ENCODE peak calls at places on chromosomes 3 and 15, in six cellular contexts. One of them, this sample, is unnamed.

GRCh38 chr15:70646169-70646568 is 117.2 kb downstream of the UACA start:
- DNase-seq in A172: no peak
- DNase-seq in activated naive CD8-positive, alpha-beta T cell treated with anti-CD3 and anti-CD28 coated beads, Interleukin-2, amount 50 U/mL, for 24 hours: no peak
- DNase-seq in iris pigment epithelial cell: no peak
- DNase-seq in NCI-H1694: no peak
- DNase-seq in NCI-H1417: no peak
- DNase-seq in this sample: no peak

GRCh38 chr3:31532587-31533168 is at the start of gene STT3B:
- DNase-seq in A172: peak
- DNase-seq in activated naive CD8-positive, alpha-beta T cell treated with anti-CD3 and anti-CD28 coated beads, Interleukin-2, amount 50 U/mL, for 24 hours: peak
- DNase-seq in iris pigment epithelial cell: peak
- DNase-seq in NCI-H1694: peak
- DNase-seq in NCI-H1417: no peak
- DNase-seq in this sample: peak

GRCh38 chr3:127002195-127003174 is 19.6 kb downstream of the PLXNA1 start:
- DNase-seq in A172: peak
- DNase-seq in activated naive CD8-positive, alpha-beta T cell treated with anti-CD3 and anti-CD28 coated beads, Interleukin-2, amount 50 U/mL, for 24 hours: no peak
- DNase-seq in iris pigment epithelial cell: peak
- DNase-seq in NCI-H1694: no peak
- DNase-seq in NCI-H1417: no peak
- DNase-seq in this sample: no peak

GRCh38 chr3:61730058-61730457 is 168.7 kb downstream of the PTPRG start:
- DNase-seq in A172: no peak
- DNase-seq in activated naive CD8-positive, alpha-beta T cell treated with anti-CD3 and anti-CD28 coated beads, Interleukin-2, amount 50 U/mL, for 24 hours: no peak
- DNase-seq in iris pigment epithelial cell: no peak
- DNase-seq in NCI-H1694: no peak
- DNase-seq in NCI-H1417: no peak
- DNase-seq in this sample: peak

GRCh38 chr3:193716155-193716554 is 123.1 kb downstream of the OPA1 start:
- DNase-seq in A172: no peak
- DNase-seq in activated naive CD8-positive, alpha-beta T cell treated with anti-CD3 and anti-CD28 coated beads, Interleukin-2, amount 50 U/mL, for 24 hours: no peak
- DNase-seq in iris pigment epithelial cell: no peak
- DNase-seq in NCI-H1694: no peak
- DNase-seq in NCI-H1417: no peak
- DNase-seq in this sample: no peak

GRCh38 chr3:142976621-142977398 is 13.3 kb upstream of the PAQR9 start:
- DNase-seq in A172: peak
- DNase-seq in activated naive CD8-positive, alpha-beta T cell treated with anti-CD3 and anti-CD28 coated beads, Interleukin-2, amount 50 U/mL, for 24 hours: no peak
- DNase-seq in iris pigment epithelial cell: peak
- DNase-seq in NCI-H1694: no peak
- DNase-seq in NCI-H1417: no peak
- DNase-seq in this sample: peak

GRCh38 chr15:63630036-63630751 is 33.0 kb downstream of the FBXL22 start:
- DNase-seq in A172: no peak
- DNase-seq in activated naive CD8-positive, alpha-beta T cell treated with anti-CD3 and anti-CD28 coated beads, Interleukin-2, amount 50 U/mL, for 24 hours: no peak
- DNase-seq in iris pigment epithelial cell: no peak
- DNase-seq in NCI-H1694: no peak
- DNase-seq in NCI-H1417: no peak
- DNase-seq in this sample: no peak

GRCh38 chr3:112366428-112366931 is 33.5 kb downstream of the CD200 start:
- DNase-seq in A172: no peak
- DNase-seq in activated naive CD8-positive, alpha-beta T cell treated with anti-CD3 and anti-CD28 coated beads, Interleukin-2, amount 50 U/mL, for 24 hours: no peak
- DNase-seq in iris pigment epithelial cell: no peak
- DNase-seq in NCI-H1694: no peak
- DNase-seq in NCI-H1417: no peak
- DNase-seq in this sample: no peak

This sample was measured in DMS 273 treated with DMSO at 0.1 percent for 48 hours.